ENCODE peak calls at places on chromosomes 13 and 19, in eight cellular contexts. L is breast epithelium; Z is tibial nerve; U is hypothalamus; T is AG10803; S is COR-L47; P is WTC11; K is stimulated activated CD8-positive, alpha-beta memory T cell treated with anti-CD3 and anti-CD28 coated beads, Interleukin-4, amount 100 ng/mL, for 1 hour. N is an unnamed sample.
A peak's percentile ranks its signal among the peaks of the same experiment; 100 is the strongest.

GRCh38 chr13:101529419-101529818 is 76.9 kb downstream of the ITGBL1 start:
- DNase-seq in L (no peak), T (peak; percentile 87), U (no peak), K (no peak), Z (no peak), S (no peak), P (no peak), N (peak; percentile 59)

GRCh38 chr19:13888281-13888680 is 11.3 kb downstream of the NANOS3 start:
- DNase-seq in S (no peak), Z (no peak), P (no peak), K (no peak), T (no peak), L (no peak), U (no peak), N (no peak)

GRCh38 chr13:80556291-80556690 is 215.4 kb upstream of the SPRY2 start:
- DNase-seq in K (no peak), U (no peak), L (no peak), Z (no peak), T (no peak), S (no peak), P (no peak), N (no peak)

GRCh38 chr13:90706631-90707030 is 640.9 kb upstream of the MIR17HG start:
- DNase-seq in Z (no peak), K (no peak), U (no peak), S (no peak), P (no peak), T (no peak), L (no peak), N (no peak)

GRCh38 chr13:107865643-107866006 is 349.7 kb downstream of the LIG4 start:
- DNase-seq in P (no peak), S (no peak), T (no peak), Z (no peak), U (no peak), L (no peak), K (no peak), N (no peak)

GRCh38 chr13:58843567-58843966 is 1212.0 kb downstream of the PCDH17 start:
- DNase-seq in S (no peak), L (no peak), U (no peak), T (no peak), K (no peak), P (no peak), Z (no peak), N (no peak)

GRCh38 chr19:3831601-3832000 is 37.2 kb downstream of the ZFR2 start:
- DNase-seq in P (no peak), S (no peak), T (no peak), U (no peak), K (no peak), L (no peak), Z (no peak), N (no peak)

GRCh38 chr13:24671367-24672117 is 8.7 kb upstream of the ATP12A start:
- DNase-seq in K (no peak), U (no peak), S (peak; percentile 52), P (peak; percentile 35), L (no peak), T (peak; percentile 96), Z (no peak), N (no peak)

GRCh38 chr19:5663904-5664303 is 16.4 kb downstream of the MICOS13 start:
- DNase-seq in K (no peak), U (no peak), P (no peak), T (no peak), Z (no peak), S (no peak), L (no peak), N (no peak)

GRCh38 chr13:27273658-27274425 is 3.2 kb downstream of the RASL11A start:
- DNase-seq in P (no peak), U (no peak), K (no peak), Z (no peak), L (no peak), S (no peak), T (no peak), N (no peak)

GRCh38 chr13:24627864-24628418 is 52.3 kb upstream of the ATP12A start:
- DNase-seq in K (no peak), S (no peak), L (no peak), Z (no peak), U (no peak), T (no peak), P (no peak), N (no peak)

GRCh38 chr13:82206241-82206640 is 1676.0 kb downstream of the SLITRK1 start:
- DNase-seq in K (no peak), S (no peak), Z (no peak), L (no peak), P (no peak), T (no peak), U (no peak), N (no peak)

GRCh38 chr19:49749771-49750170 is 13.3 kb downstream of the TSKS start:
- DNase-seq in L (no peak), S (no peak), Z (no peak), K (no peak), P (no peak), U (no peak), T (no peak), N (no peak)

GRCh38 chr19:30881986-30882385 is 467.2 kb downstream of the TSHZ3 start:
- DNase-seq in P (no peak), T (no peak), L (no peak), S (no peak), U (no peak), Z (no peak), K (no peak), N (no peak)

GRCh38 chr19:56554272-56554869 is 12.9 kb upstream of the ZNF470 start:
- DNase-seq in L (no peak), U (no peak), Z (no peak), P (no peak), K (no peak), T (no peak), S (no peak), N (no peak)

GRCh38 chr13:50512602-50513527 is 330.6 kb downstream of the DLEU7 start:
- DNase-seq in K (peak; percentile 14), S (peak; percentile 15), Z (peak; percentile 38), L (no peak), U (peak; percentile 2), T (peak; percentile 62), P (no peak), N (no peak)

GRCh38 chr13:20993661-20994440 is 67.5 kb downstream of the LATS2 start:
- DNase-seq in L (no peak), Z (no peak), P (no peak), T (peak; percentile 90), U (no peak), S (no peak), K (no peak), N (no peak)

GRCh38 chr13:51583469-51583874 is 790 bp upstream of the WDFY2 start:
- DNase-seq in K (no peak), Z (no peak), T (no peak), L (no peak), S (no peak), P (no peak), U (no peak), N (no peak)

GRCh38 chr19:17052439-17052838 is 22.8 kb downstream of the HAUS8 start:
- DNase-seq in L (no peak), Z (no peak), S (no peak), K (no peak), P (peak; percentile 68), U (no peak), T (peak; percentile 54), N (no peak)

GRCh38 chr13:27000686-27001085 is 170.9 kb downstream of the USP12 start:
- DNase-seq in L (no peak), K (no peak), U (no peak), P (no peak), S (no peak), Z (no peak), T (no peak), N (no peak)

GRCh38 chr19:30604657-30605056 is 232.5 kb downstream of the ZNF536 start:
- DNase-seq in K (no peak), S (no peak), Z (no peak), T (no peak), P (no peak), L (no peak), U (no peak), N (no peak)

GRCh38 chr19:46766569-46767317 is 20.5 kb upstream of the STRN4 start:
- DNase-seq in T (no peak), K (no peak), S (no peak), L (no peak), P (peak; percentile 78), Z (no peak), U (no peak), N (no peak)

GRCh38 chr13:95298971-95299627 is 2.2 kb downstream of the ABCC4 start:
- DNase-seq in U (no peak), L (no peak), T (peak; percentile 43), S (no peak), P (no peak), K (no peak), Z (no peak), N (no peak)

GRCh38 chr19:51034704-51035103 is at the start of gene KLK12:
- DNase-seq in K (no peak), U (no peak), L (no peak), S (no peak), T (no peak), Z (no peak), P (no peak), N (no peak)

GRCh38 chr13:97194473-97194872 is 27.7 kb upstream of the MBNL2 start:
- DNase-seq in U (no peak), S (no peak), K (no peak), Z (no peak), T (peak; percentile 17), L (no peak), P (no peak), N (no peak)

GRCh38 chr19:2469102-2469914 is 6.6 kb upstream of the GADD45B start:
- DNase-seq in S (no peak), K (no peak), U (no peak), P (no peak), L (no peak), T (peak; percentile 76), Z (no peak), N (no peak)

GRCh38 chr19:38709119-38709518 is 35.2 kb downstream of the CAPN12 start:
- DNase-seq in P (no peak), U (no peak), K (no peak), Z (no peak), T (no peak), S (no peak), L (no peak), N (no peak)

GRCh38 chr19:40392123-40392522 is 2.1 kb upstream of the HIPK4 start:
- DNase-seq in S (no peak), U (no peak), T (no peak), L (no peak), Z (no peak), K (no peak), P (no peak), N (no peak)

GRCh38 chr13:22076658-22077057 is 405.8 kb downstream of the FGF9 start:
- DNase-seq in S (no peak), T (no peak), U (no peak), Z (no peak), P (no peak), K (no peak), L (no peak), N (no peak)

GRCh38 chr19:1455336-1456120 is 5.6 kb downstream of the APC2 start:
- DNase-seq in U (no peak), K (no peak), L (no peak), P (peak; percentile 99), T (peak; percentile 40), S (no peak), Z (no peak), N (peak; percentile 43)

GRCh38 chr13:67469623-67470022 is 239.5 kb upstream of the PCDH9 start:
- DNase-seq in P (no peak), T (no peak), K (no peak), L (no peak), U (no peak), S (no peak), Z (no peak), N (no peak)

GRCh38 chr19:41638624-41639023 is 11.8 kb upstream of the CEACAM4 start:
- DNase-seq in Z (no peak), L (no peak), S (no peak), K (no peak), T (no peak), U (no peak), P (no peak), N (no peak)

GRCh38 chr19:9917322-9917721 is 19.0 kb downstream of the OLFM2 start:
- DNase-seq in S (no peak), Z (no peak), L (no peak), T (peak; percentile 46), U (no peak), P (peak; percentile 47), K (no peak), N (no peak)

GRCh38 chr19:49988433-49988832 is 27.5 kb upstream of the SIGLEC11 start:
- DNase-seq in S (no peak), T (peak; percentile 13), L (no peak), P (no peak), Z (no peak), U (no peak), K (no peak), N (no peak)

N was measured in Panc1.